ENCODE peak calls at places on chromosomes 7 and 10, in five cellular contexts. One of them, this sample, is unnamed. For H3K4me1, the result is how much of the 10 kb centered on the place peaks cover.

GRCh38 chr10:60901561-60902235 is 42.3 kb downstream of the RHOBTB1 start:
- DNase-seq in H1: no peak
- DNase-seq in stomach: peak
- DNase-seq in tibial nerve: no peak
- DNase-seq in ovary: no peak
- DNase-seq in this sample: no peak

GRCh38 chr10:124543971-124544370 is 82.3 kb downstream of the LHPP start:
- DNase-seq in H1: no peak
- DNase-seq in stomach: no peak
- DNase-seq in tibial nerve: no peak
- DNase-seq in ovary: no peak
- DNase-seq in this sample: no peak

GRCh38 chr10:778626-779330 is 89.3 kb upstream of the DIP2C start:
- DNase-seq in H1: no peak
- DNase-seq in stomach: peak
- DNase-seq in tibial nerve: no peak
- DNase-seq in ovary: no peak
- DNase-seq in this sample: peak

GRCh38 chr10:24382979-24383663 is 174.2 kb downstream of the KIAA1217 start:
- DNase-seq in H1: no peak
- DNase-seq in stomach: peak
- DNase-seq in tibial nerve: no peak
- DNase-seq in ovary: no peak
- DNase-seq in this sample: no peak

GRCh38 chr10:20922461-20922860 is 25.4 kb upstream of the NEBL start:
- DNase-seq in H1: no peak
- DNase-seq in stomach: no peak
- DNase-seq in tibial nerve: no peak
- DNase-seq in ovary: no peak
- DNase-seq in this sample: no peak

GRCh38 chr7:21828846-21829245 is 116.9 kb downstream of the CDCA7L start:
- DNase-seq in H1: no peak
- DNase-seq in stomach: no peak
- DNase-seq in tibial nerve: no peak
- DNase-seq in ovary: no peak
- DNase-seq in this sample: no peak

GRCh38 chr7:22137466-22137865 is 191.8 kb upstream of the CDCA7L start:
- DNase-seq in H1: no peak
- DNase-seq in stomach: no peak
- DNase-seq in tibial nerve: no peak
- DNase-seq in ovary: no peak
- DNase-seq in this sample: no peak

GRCh38 chr10:85741626-85742300 is 624.8 kb downstream of the GRID1 start:
- DNase-seq in H1: no peak
- DNase-seq in stomach: no peak
- DNase-seq in tibial nerve: no peak
- DNase-seq in ovary: no peak
- DNase-seq in this sample: no peak

GRCh38 chr10:33365871-33366411 is 31.5 kb upstream of the NRP1 start:
- DNase-seq in H1: no peak
- DNase-seq in stomach: no peak
- DNase-seq in tibial nerve: no peak
- DNase-seq in ovary: no peak
- DNase-seq in this sample: no peak

GRCh38 chr10:47043928-47044544 is 132.8 kb downstream of the PTPN20 start:
- DNase-seq in H1: no peak
- DNase-seq in stomach: no peak
- DNase-seq in tibial nerve: no peak
- DNase-seq in ovary: no peak
- DNase-seq in this sample: no peak

GRCh38 chr7:102042016-102042656 is 224.7 kb downstream of the CUX1 start:
- DNase-seq in H1: no peak
- DNase-seq in stomach: no peak
- DNase-seq in tibial nerve: no peak
- DNase-seq in ovary: no peak
- DNase-seq in this sample: peak

GRCh38 chr10:7587168-7587864 is 79.5 kb downstream of the ITIH5 start:
- DNase-seq in H1: no peak
- DNase-seq in stomach: no peak
- DNase-seq in tibial nerve: no peak
- DNase-seq in ovary: no peak
- DNase-seq in this sample: no peak

GRCh38 chr10:44569193-44570091 is 184.5 kb upstream of the CXCL12 start:
- DNase-seq in H1: no peak
- DNase-seq in stomach: no peak
- DNase-seq in tibial nerve: no peak
- DNase-seq in ovary: no peak
- DNase-seq in this sample: no peak

GRCh38 chr7:137930616-137931015 is 71.3 kb downstream of the CREB3L2 start:
- DNase-seq in H1: no peak
- DNase-seq in stomach: no peak
- DNase-seq in tibial nerve: no peak
- DNase-seq in ovary: no peak
- DNase-seq in this sample: no peak

GRCh38 chr7:110669410-110669809 is 421.5 kb upstream of the LRRN3 start:
- DNase-seq in H1: no peak
- DNase-seq in stomach: no peak
- DNase-seq in tibial nerve: no peak
- DNase-seq in ovary: no peak
- DNase-seq in this sample: no peak
- TF ChIP-seq EP300 in H1: no peak
- TF ChIP-seq EP300 in stomach: no peak
- TF ChIP-seq EP300 in tibial nerve: no peak
- TF ChIP-seq EP300 in ovary: no peak
- TF ChIP-seq EP300 in this sample: no peak

GRCh38 chr7:50664461-50664922 is 99.3 kb upstream of the DDC start:
- DNase-seq in H1: no peak
- DNase-seq in stomach: no peak
- DNase-seq in tibial nerve: no peak
- DNase-seq in ovary: no peak
- DNase-seq in this sample: peak
- H3K4me1 ChIP-seq in H1: under half
- H3K4me1 ChIP-seq in stomach: under half
- H3K4me1 ChIP-seq in tibial nerve: under half
- H3K4me1 ChIP-seq in ovary: under half
- H3K4me1 ChIP-seq in this sample: half or more

DNA sequence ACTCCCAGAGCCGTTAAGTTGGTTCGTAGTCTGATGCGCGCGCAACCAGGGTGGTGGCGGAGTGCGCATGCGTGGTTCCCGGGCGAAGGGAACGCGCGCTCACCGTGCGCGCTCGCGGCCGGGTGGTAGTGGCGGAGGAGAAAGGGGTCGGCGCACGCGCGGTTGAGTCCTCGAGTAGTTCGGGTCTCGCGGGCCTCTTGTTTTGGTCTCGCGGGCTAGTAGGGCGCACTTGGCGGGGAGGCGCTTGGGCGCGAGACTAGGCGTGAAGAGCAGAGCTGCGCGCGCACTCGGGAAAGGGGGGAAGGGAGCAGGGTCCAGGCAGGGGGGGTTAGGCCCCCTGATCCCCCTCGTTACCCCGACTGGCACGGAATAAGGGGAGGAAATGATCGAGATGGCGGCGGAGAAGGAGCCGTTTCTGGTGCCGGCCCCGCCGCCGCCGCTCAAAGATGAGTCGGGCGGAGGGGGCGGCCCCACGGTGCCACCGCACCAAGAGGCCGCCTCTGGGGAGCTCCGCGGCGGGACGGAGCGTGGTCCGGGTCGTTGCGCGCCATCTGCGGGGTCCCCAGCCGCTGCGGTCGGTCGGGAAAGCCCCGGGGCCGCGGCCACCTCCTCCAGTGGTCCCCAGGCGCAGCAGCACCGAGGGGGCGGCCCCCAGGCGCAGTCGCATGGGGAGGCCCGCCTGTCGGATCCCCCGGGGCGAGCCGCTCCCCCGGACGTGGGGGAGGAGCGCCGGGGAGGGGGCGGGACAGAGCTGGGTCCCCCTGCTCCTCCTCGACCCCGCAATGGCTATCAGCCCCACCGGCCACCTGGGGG is at the start of gene MEPCE:
- DNase-seq in H1: no peak
- DNase-seq in stomach: peak
- DNase-seq in tibial nerve: peak
- DNase-seq in ovary: peak
- DNase-seq in this sample: peak
- TF ChIP-seq POLR2A in H1: peak
- TF ChIP-seq POLR2A in stomach: no peak
- TF ChIP-seq POLR2A in tibial nerve: peak
- TF ChIP-seq POLR2A in ovary: no peak
- TF ChIP-seq POLR2A in this sample: peak

DNA sequence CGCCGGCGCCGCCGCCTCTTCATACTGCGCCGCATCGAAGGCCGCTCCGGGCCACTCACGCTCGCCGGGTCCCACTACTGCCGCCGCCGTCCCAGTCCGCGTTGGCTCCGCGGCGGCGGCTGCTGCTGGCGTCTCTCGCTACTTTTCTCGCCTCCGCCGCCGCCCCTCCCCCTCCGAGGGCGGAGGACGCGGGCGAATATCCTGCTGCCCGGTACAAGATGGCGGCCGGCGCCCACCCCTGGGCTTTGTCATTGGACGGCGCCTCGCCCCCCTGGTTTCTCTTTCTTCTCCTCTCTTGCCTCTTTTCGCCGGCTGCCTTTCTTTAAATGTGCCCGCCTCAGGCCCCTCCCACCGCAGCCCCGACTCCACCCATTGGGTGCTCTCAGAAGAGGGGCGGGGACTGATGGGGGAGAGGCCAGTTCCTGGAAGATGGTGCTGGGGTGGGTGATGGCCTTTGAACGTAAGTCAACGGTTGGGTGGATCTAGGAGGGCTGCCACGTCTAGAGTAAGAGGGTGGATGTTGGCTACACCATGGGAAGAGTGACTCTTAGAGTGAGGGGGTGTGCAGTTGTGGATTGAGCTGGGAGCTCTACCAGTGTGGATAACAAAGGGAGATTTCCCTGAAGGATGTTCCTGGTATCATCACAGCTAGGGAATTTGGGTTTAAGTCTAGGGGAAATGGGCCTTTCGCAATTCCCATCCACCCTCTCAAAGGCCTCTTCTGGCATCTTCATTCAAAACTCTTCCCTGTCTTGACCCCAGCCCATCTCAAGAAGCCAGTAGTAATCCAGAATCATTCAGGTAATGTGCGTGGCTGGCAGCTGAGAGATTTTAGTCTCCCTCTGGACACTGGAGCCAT is at the start of gene CCDC71L:
- DNase-seq in H1: peak
- DNase-seq in stomach: peak
- DNase-seq in tibial nerve: peak
- DNase-seq in ovary: peak
- DNase-seq in this sample: peak
- TF ChIP-seq EP300 in H1: no peak
- TF ChIP-seq EP300 in stomach: no peak
- TF ChIP-seq EP300 in tibial nerve: peak
- TF ChIP-seq EP300 in ovary: no peak
- TF ChIP-seq EP300 in this sample: peak

GRCh38 chr10:78803710-78804109 is 265.1 kb upstream of the ZMIZ1 start:
- DNase-seq in H1: no peak
- DNase-seq in stomach: no peak
- DNase-seq in tibial nerve: no peak
- DNase-seq in ovary: no peak
- DNase-seq in this sample: no peak
- H3K4me1 ChIP-seq in H1: under half
- H3K4me1 ChIP-seq in stomach: under half
- H3K4me1 ChIP-seq in tibial nerve: under half
- H3K4me1 ChIP-seq in ovary: under half
- H3K4me1 ChIP-seq in this sample: half or more

DNA sequence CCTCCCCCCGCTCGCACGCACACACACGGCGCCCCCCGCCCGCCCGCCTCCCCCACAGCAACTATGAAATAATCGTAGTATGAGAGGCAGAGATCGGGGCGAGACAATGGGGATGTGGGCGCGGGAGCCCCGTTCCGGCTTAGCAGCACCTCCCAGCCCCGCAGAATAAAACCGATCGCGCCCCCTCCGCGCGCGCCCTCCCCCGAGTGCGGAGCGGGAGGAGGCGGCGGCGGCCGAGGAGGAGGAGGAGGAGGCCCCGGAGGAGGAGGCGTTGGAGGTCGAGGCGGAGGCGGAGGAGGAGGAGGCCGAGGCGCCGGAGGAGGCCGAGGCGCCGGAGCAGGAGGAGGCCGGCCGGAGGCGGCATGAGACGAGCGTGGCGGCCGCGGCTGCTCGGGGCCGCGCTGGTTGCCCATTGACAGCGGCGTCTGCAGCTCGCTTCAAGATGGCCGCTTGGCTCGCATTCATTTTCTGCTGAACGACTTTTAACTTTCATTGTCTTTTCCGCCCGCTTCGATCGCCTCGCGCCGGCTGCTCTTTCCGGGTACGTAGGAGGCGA is 335 bp downstream of the BMI1 start:
- DNase-seq in H1: no peak
- DNase-seq in stomach: peak
- DNase-seq in tibial nerve: no peak
- DNase-seq in ovary: peak
- DNase-seq in this sample: peak
- TF ChIP-seq POLR2A in H1: no peak
- TF ChIP-seq POLR2A in stomach: no peak
- TF ChIP-seq POLR2A in tibial nerve: no peak
- TF ChIP-seq POLR2A in ovary: no peak
- TF ChIP-seq POLR2A in this sample: no peak

GRCh38 chr10:35331894-35332640 is 4.2 kb upstream of the CCNY start:
- DNase-seq in H1: no peak
- DNase-seq in stomach: no peak
- DNase-seq in tibial nerve: no peak
- DNase-seq in ovary: peak
- DNase-seq in this sample: peak
- TF ChIP-seq EP300 in H1: no peak
- TF ChIP-seq EP300 in stomach: no peak
- TF ChIP-seq EP300 in tibial nerve: no peak
- TF ChIP-seq EP300 in ovary: no peak
- TF ChIP-seq EP300 in this sample: peak

DNA sequence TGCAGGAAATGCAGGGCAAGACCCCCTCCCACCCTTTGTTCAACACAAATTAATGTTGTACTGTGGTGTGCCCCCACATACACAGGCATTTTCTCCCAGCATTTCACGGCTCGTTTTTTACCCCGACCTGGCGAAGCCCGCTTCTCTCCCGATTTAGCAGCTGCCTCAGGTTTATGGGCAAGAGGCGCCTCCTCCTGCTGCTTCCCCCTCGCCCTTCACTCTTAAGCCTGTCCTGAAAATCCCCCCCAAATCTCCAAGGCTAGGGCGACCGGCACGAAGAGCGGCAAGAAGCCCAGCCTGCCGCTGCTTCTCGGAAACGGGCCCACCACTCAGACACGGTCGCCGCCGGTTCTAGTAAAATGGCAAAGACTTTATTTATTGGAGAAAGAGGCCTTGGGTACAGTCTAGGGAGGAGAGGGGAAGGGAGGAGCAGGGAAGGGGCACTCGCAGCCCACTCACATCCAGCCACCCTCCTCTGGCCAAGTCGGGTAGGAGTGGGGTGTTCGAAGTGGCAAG is 3.4 kb downstream of the LBX1 start:
- DNase-seq in H1: no peak
- DNase-seq in stomach: no peak
- DNase-seq in tibial nerve: no peak
- DNase-seq in ovary: no peak
- DNase-seq in this sample: no peak
- H3K4me1 ChIP-seq in H1: under half
- H3K4me1 ChIP-seq in stomach: half or more
- H3K4me1 ChIP-seq in tibial nerve: under half
- H3K4me1 ChIP-seq in ovary: under half
- H3K4me1 ChIP-seq in this sample: under half